ENCODE peak calls at places on chromosomes 12 and 14, in nine cellular contexts. R is Ammon's horn; X is HCT116; J is activated T-cell treated with anti-CD3 and anti-CD28 coated beads, Interleukin-2, amount 50 U/mL, for 72 hours; E is stromal cell of bone marrow; C is kidney tubule cell; N is T follicular helper cell; W is CD8-positive, alpha-beta memory T cell; H is GM04503. A is an unnamed sample.

GRCh38 chr12:94033112-94033511 is 115.3 kb upstream of the PLXNC1 start:
- DNase-seq in R (no peak), X (no peak), J (no peak), E (no peak), C (no peak), N (no peak), W (no peak), H (no peak), A (no peak)

GRCh38 chr12:74685385-74685784 is 147.8 kb downstream of the ATXN7L3B start:
- DNase-seq in R (no peak), X (no peak), J (no peak), E (no peak), C (no peak), N (no peak), W (no peak), H (no peak), A (no peak)

GRCh38 chr14:88476825-88477224 is 78.0 kb downstream of the PTPN21 start:
- DNase-seq in R (no peak), X (no peak), J (no peak), E (no peak), C (no peak), N (no peak), W (no peak), H (no peak), A (no peak)

GRCh38 chr12:56931474-56931978 is 2.7 kb downstream of the SDR9C7 start:
- DNase-seq in R (peak), X (peak), J (peak), E (peak), C (peak), N (no peak), W (no peak), H (peak), A (no peak)

GRCh38 chr12:26090853-26091510 is 33.9 kb downstream of the BHLHE41 start:
- DNase-seq in R (peak), X (no peak), J (no peak), E (no peak), C (peak), N (no peak), W (no peak), H (no peak), A (no peak)

GRCh38 chr12:123163227-123163626 is 12.3 kb upstream of the PITPNM2 start:
- DNase-seq in R (no peak), X (no peak), J (no peak), E (no peak), C (peak), N (no peak), W (no peak), H (no peak), A (no peak)

GRCh38 chr14:100810861-100811461 is 15.0 kb upstream of the MEG3 start:
- DNase-seq in R (no peak), X (no peak), J (no peak), E (no peak), C (peak), N (no peak), W (no peak), H (peak), A (no peak)

GRCh38 chr14:104600141-104600643 is 4.4 kb downstream of the TMEM179 start:
- DNase-seq in R (peak), X (no peak), J (no peak), E (no peak), C (peak), N (no peak), W (no peak), H (no peak), A (no peak)

GRCh38 chr12:22018860-22019259 is 27.2 kb upstream of the CMAS start:
- DNase-seq in R (no peak), X (no peak), J (no peak), E (no peak), C (peak), N (no peak), W (no peak), H (no peak), A (peak)

GRCh38 chr14:59632381-59632780 is 55.8 kb upstream of the CCDC175 start:
- DNase-seq in R (no peak), X (peak), J (peak), E (peak), C (peak), N (no peak), W (no peak), H (no peak), A (peak)

GRCh38 chr12:46201284-46201789 is 67.5 kb downstream of the SLC38A1 start:
- DNase-seq in R (no peak), X (no peak), J (no peak), E (no peak), C (no peak), N (no peak), W (no peak), H (no peak), A (no peak)

GRCh38 chr12:24913130-24913529 is 35.8 kb downstream of the BCAT1 start:
- DNase-seq in R (no peak), X (no peak), J (no peak), E (no peak), C (no peak), N (no peak), W (no peak), H (no peak), A (no peak)

GRCh38 chr12:130391186-130391585 is 53.5 kb downstream of the PIWIL1 start:
- DNase-seq in R (no peak), X (no peak), J (no peak), E (no peak), C (no peak), N (no peak), W (no peak), H (no peak), A (no peak)

GRCh38 chr14:54652188-54652889 is 85.4 kb downstream of the SAMD4A start:
- DNase-seq in R (peak), X (peak), J (no peak), E (peak), C (peak), N (no peak), W (no peak), H (peak), A (no peak)

GRCh38 chr12:27330846-27331245 is 1.8 kb upstream of the BMAL2 start:
- DNase-seq in R (no peak), X (no peak), J (no peak), E (no peak), C (no peak), N (no peak), W (no peak), H (no peak), A (no peak)

GRCh38 chr14:90513151-90514014 is 116.6 kb downstream of the CALM1 start:
- DNase-seq in R (peak), X (no peak), J (no peak), E (no peak), C (peak), N (no peak), W (no peak), H (no peak), A (peak)

GRCh38 chr12:46874642-46875041 is 48.8 kb upstream of the SLC38A4 start:
- DNase-seq in R (no peak), X (no peak), J (no peak), E (no peak), C (peak), N (no peak), W (no peak), H (peak), A (no peak)

GRCh38 chr14:102897299-102898027 is 25.0 kb upstream of the AMN start:
- DNase-seq in R (no peak), X (no peak), J (no peak), E (no peak), C (no peak), N (no peak), W (no peak), H (no peak), A (no peak)

GRCh38 chr12:3182426-3182825 is 105.2 kb downstream of the TSPAN9 start:
- DNase-seq in R (no peak), X (no peak), J (no peak), E (no peak), C (no peak), N (no peak), W (no peak), H (no peak), A (no peak)

GRCh38 chr14:69096766-69097475 is 56.0 kb downstream of the DCAF5 start:
- DNase-seq in R (no peak), X (no peak), J (no peak), E (no peak), C (no peak), N (no peak), W (no peak), H (no peak), A (no peak)

GRCh38 chr14:101101456-101102056 is 198.0 kb upstream of the RTL1 start:
- DNase-seq in R (no peak), X (no peak), J (no peak), E (no peak), C (peak), N (no peak), W (no peak), H (no peak), A (no peak)

GRCh38 chr12:51027342-51027835 is 1.2 kb upstream of the SLC11A2 start:
- DNase-seq in R (no peak), X (no peak), J (no peak), E (no peak), C (no peak), N (no peak), W (no peak), H (no peak), A (no peak)

GRCh38 chr14:61558271-61558670 is 137.0 kb upstream of the HIF1A start:
- DNase-seq in R (no peak), X (no peak), J (no peak), E (no peak), C (no peak), N (no peak), W (no peak), H (no peak), A (peak)

GRCh38 chr12:91077228-91077954 is 19.6 kb upstream of the KERA start:
- DNase-seq in R (no peak), X (no peak), J (no peak), E (no peak), C (no peak), N (no peak), W (no peak), H (no peak), A (no peak)

GRCh38 chr14:104865631-104866441 is 768 bp downstream of the CEP170B start:
- DNase-seq in R (peak), X (peak), J (peak), E (peak), C (peak), N (no peak), W (peak), H (no peak), A (peak)

GRCh38 chr14:66477567-66477966 is 8.6 kb upstream of the CCDC196 start:
- DNase-seq in R (no peak), X (no peak), J (no peak), E (no peak), C (no peak), N (no peak), W (no peak), H (no peak), A (no peak)

GRCh38 chr14:94379291-94380224 is 8.8 kb downstream of the SERPINA1 start:
- DNase-seq in R (no peak), X (no peak), J (no peak), E (no peak), C (no peak), N (no peak), W (no peak), H (no peak), A (no peak)

GRCh38 chr12:14393736-14394135 is 28.3 kb downstream of the ATF7IP start:
- DNase-seq in R (no peak), X (no peak), J (no peak), E (no peak), C (peak), N (no peak), W (no peak), H (no peak), A (no peak)

GRCh38 chr12:5171701-5172100 is 128.0 kb downstream of the KCNA5 start:
- DNase-seq in R (peak), X (peak), J (no peak), E (peak), C (peak), N (no peak), W (no peak), H (no peak), A (peak)

GRCh38 chr12:76043377-76043776 is 11.8 kb upstream of the PHLDA1 start:
- DNase-seq in R (no peak), X (no peak), J (no peak), E (no peak), C (no peak), N (no peak), W (no peak), H (no peak), A (no peak)

GRCh38 chr12:69648476-69648875 is 37.8 kb upstream of the LRRC10 start:
- DNase-seq in R (no peak), X (no peak), J (no peak), E (peak), C (peak), N (no peak), W (no peak), H (peak), A (no peak)

GRCh38 chr14:22131749-22132476 is 457.1 kb downstream of the DAD1 start:
- DNase-seq in R (no peak), X (no peak), J (peak), E (no peak), C (peak), N (no peak), W (no peak), H (no peak), A (no peak)

GRCh38 chr14:100341301-100342031 is 18.3 kb downstream of the SLC25A47 start:
- DNase-seq in R (peak), X (no peak), J (no peak), E (peak), C (peak), N (no peak), W (no peak), H (peak), A (no peak)

GRCh38 chr12:108605000-108605689 is 7.3 kb upstream of the TMEM119 start:
- DNase-seq in R (no peak), X (no peak), J (no peak), E (no peak), C (peak), N (no peak), W (no peak), H (no peak), A (no peak)

GRCh38 chr12:45670339-45671065 is 59.0 kb upstream of the ARID2 start:
- DNase-seq in R (no peak), X (no peak), J (no peak), E (no peak), C (no peak), N (no peak), W (no peak), H (no peak), A (no peak)

GRCh38 chr14:23539209-23539866 is 12.2 kb downstream of the ZFHX2 start:
- DNase-seq in R (peak), X (peak), J (peak), E (no peak), C (peak), N (no peak), W (no peak), H (no peak), A (peak)

GRCh38 chr12:253116-253831 is 9.4 kb downstream of the SLC6A13 start:
- DNase-seq in R (no peak), X (no peak), J (no peak), E (no peak), C (peak), N (no peak), W (no peak), H (no peak), A (no peak)

GRCh38 chr12:52130695-52131094 is 51.2 kb downstream of the SMIM41 start:
- DNase-seq in R (no peak), X (no peak), J (no peak), E (no peak), C (no peak), N (no peak), W (no peak), H (no peak), A (peak)

GRCh38 chr12:26340649-26341048 is 145.3 kb downstream of the SSPN start:
- DNase-seq in R (peak), X (no peak), J (no peak), E (no peak), C (peak), N (no peak), W (no peak), H (no peak), A (no peak)

A was measured in NCI-H146.